ENCODE peak calls at places on chromosome 18, in nine cellular contexts. G is NAMALWA, T is NCI-H510A, W is iPS DF 19.7, B is ACHN, J is AG08396, F is AML-193, R is neuronal stem cell, M is fibroblast of lung. K is an unnamed sample.

GRCh38 chr18:69664399-69664798 is 263.7 kb downstream of the DOK6 start:
- DNase-seq in G (no peak), T (no peak), W (no peak), B (no peak), J (no peak), F (no peak), R (no peak), M (no peak), K (no peak)

GRCh38 chr18:58496231-58496630 is 132.7 kb downstream of the ALPK2 start:
- DNase-seq in G (no peak), T (no peak), W (no peak), B (no peak), J (no peak), F (no peak), R (no peak), M (no peak), K (no peak)

GRCh38 chr18:37985126-37985525 is 419.5 kb upstream of the CELF4 start:
- DNase-seq in G (no peak), T (no peak), W (peak), B (no peak), J (no peak), F (no peak), R (peak), M (no peak), K (no peak)

GRCh38 chr18:52394602-52395001 is 54.6 kb downstream of the DCC start:
- DNase-seq in G (no peak), T (no peak), W (no peak), B (no peak), J (no peak), F (no peak), R (no peak), M (no peak), K (no peak)

GRCh38 chr18:55477537-55478300 is 110.3 kb downstream of the TCF4 start:
- DNase-seq in G (peak), T (no peak), W (no peak), B (peak), J (peak), F (peak), R (no peak), M (peak), K (no peak)

GRCh38 chr18:76866631-76867030 is 44.3 kb downstream of the ZNF236 start:
- DNase-seq in G (no peak), T (no peak), W (no peak), B (no peak), J (no peak), F (no peak), R (no peak), M (no peak), K (no peak)

GRCh38 chr18:70981400-70982140 is 692.7 kb downstream of the SOCS6 start:
- DNase-seq in G (no peak), T (peak), W (no peak), B (no peak), J (no peak), F (no peak), R (no peak), M (no peak), K (no peak)

GRCh38 chr18:10230072-10230471 is 224.4 kb upstream of the APCDD1 start:
- DNase-seq in G (peak), T (no peak), W (no peak), B (peak), J (peak), F (no peak), R (no peak), M (peak), K (no peak)

GRCh38 chr18:31248783-31249521 is 69.0 kb upstream of the DSG1 start:
- DNase-seq in G (no peak), T (no peak), W (no peak), B (no peak), J (no peak), F (no peak), R (no peak), M (no peak), K (no peak)

GRCh38 chr18:36187138-36187825 is at the start of gene MOCOS:
- DNase-seq in G (no peak), T (peak), W (no peak), B (peak), J (peak), F (no peak), R (peak), M (peak), K (peak)

GRCh38 chr18:5237083-5237722 is 40.1 kb upstream of the AKAIN1 start:
- DNase-seq in G (no peak), T (peak), W (no peak), B (no peak), J (peak), F (peak), R (peak), M (peak), K (no peak)

GRCh38 chr18:54233228-54233625 is 8.8 kb upstream of the MBD2 start:
- DNase-seq in G (no peak), T (no peak), W (no peak), B (no peak), J (no peak), F (no peak), R (no peak), M (no peak), K (no peak)

GRCh38 chr18:27121108-27121507 is 64.0 kb downstream of the CHST9 start:
- DNase-seq in G (no peak), T (no peak), W (no peak), B (no peak), J (no peak), F (no peak), R (no peak), M (no peak), K (no peak)

GRCh38 chr18:3119401-3120323 is 100.1 kb downstream of the MYOM1 start:
- DNase-seq in G (no peak), T (no peak), W (no peak), B (no peak), J (no peak), F (no peak), R (no peak), M (peak), K (no peak)

GRCh38 chr18:58161659-58162058 is 117.6 kb downstream of the NEDD4L start:
- DNase-seq in G (peak), T (no peak), W (peak), B (no peak), J (no peak), F (no peak), R (no peak), M (no peak), K (peak)

GRCh38 chr18:43866696-43867095 is 589.4 kb upstream of the SYT4 start:
- DNase-seq in G (no peak), T (no peak), W (no peak), B (no peak), J (no peak), F (no peak), R (no peak), M (no peak), K (no peak)

GRCh38 chr18:37430346-37431076 is 135.1 kb downstream of the CELF4 start:
- DNase-seq in G (no peak), T (no peak), W (peak), B (peak), J (no peak), F (no peak), R (no peak), M (no peak), K (no peak)

GRCh38 chr18:11736656-11737055 is 47.6 kb downstream of the GNAL start:
- DNase-seq in G (no peak), T (no peak), W (no peak), B (no peak), J (no peak), F (no peak), R (no peak), M (peak), K (no peak)

GRCh38 chr18:30406728-30407127 is 635.8 kb downstream of the DSC3 start:
- DNase-seq in G (no peak), T (no peak), W (no peak), B (no peak), J (no peak), F (peak), R (no peak), M (peak), K (no peak)

GRCh38 chr18:55381277-55381676 is 206.7 kb downstream of the TCF4 start:
- DNase-seq in G (no peak), T (no peak), W (no peak), B (no peak), J (peak), F (no peak), R (no peak), M (peak), K (no peak)

K was measured in Caco-2.